ENCODE peak calls at places on chromosomes 1 and 21, in ten cellular contexts. Z is hippocampal formation, V is left ventricle myocardium inferior, U is ovary, L is neural progenitor cell, H is iPS-NIHi11, C is hepatic stellate cell, F is tibial nerve, Q is AG08396, J is NCI-H2081. R is an unnamed sample.

GRCh38 chr1:86541859-86542258 is 5.0 kb upstream of the CLCA4 start:
- DNase-seq in Z (no peak), V (no peak), U (no peak), L (no peak), H (no peak), C (no peak), F (no peak), Q (no peak), J (no peak), R (no peak)

GRCh38 chr1:14748977-14749376 is 150.5 kb downstream of the KAZN start:
- DNase-seq in Z (no peak), V (no peak), U (no peak), L (no peak), H (no peak), C (no peak), F (no peak), Q (no peak), J (no peak), R (no peak)

GRCh38 chr1:53967409-53968124 is 21.4 kb downstream of the LRRC42 start:
- DNase-seq in Z (no peak), V (no peak), U (no peak), L (no peak), H (no peak), C (no peak), F (no peak), Q (no peak), J (no peak), R (no peak)

GRCh38 chr1:100535264-100535663 is 2.7 kb upstream of the GPR88 start:
- DNase-seq in Z (no peak), V (no peak), U (no peak), L (no peak), H (no peak), C (no peak), F (no peak), Q (no peak), J (no peak), R (no peak)

GRCh38 chr1:118122234-118123004 is 62.6 kb downstream of the SPAG17 start:
- DNase-seq in Z (no peak), V (no peak), U (no peak), L (no peak), H (no peak), C (no peak), F (no peak), Q (no peak), J (no peak), R (no peak)

GRCh38 chr21:35615325-35615724 is 445.0 kb downstream of the SETD4 start:
- DNase-seq in Z (no peak), V (no peak), U (no peak), L (no peak), H (no peak), C (no peak), F (no peak), Q (no peak), J (no peak), R (no peak)

GRCh38 chr1:36115200-36115669 is 9.8 kb downstream of the COL8A2 start:
- DNase-seq in Z (no peak), V (peak; percentile 33), U (no peak), L (peak; percentile 42), H (peak; percentile 56), C (no peak), F (no peak), Q (peak; percentile 85), J (no peak), R (no peak)

GRCh38 chr1:112393634-112393976 is 2.4 kb upstream of the CTTNBP2NL start:
- DNase-seq in Z (no peak), V (no peak), U (no peak), L (no peak), H (no peak), C (no peak), F (no peak), Q (no peak), J (no peak), R (no peak)

GRCh38 chr21:46617267-46618051 is 12.6 kb upstream of the S100B start:
- DNase-seq in Z (no peak), V (no peak), U (no peak), L (no peak), H (no peak), C (no peak), F (no peak), Q (no peak), J (no peak), R (no peak)

GRCh38 chr1:50333595-50333974 is 89.7 kb downstream of the DMRTA2 start:
- DNase-seq in Z (no peak), V (peak; percentile 52), U (peak; percentile 45), L (peak; percentile 84), H (peak; percentile 94), C (peak; percentile 57), F (no peak), Q (peak; percentile 85), J (peak; percentile 67), R (peak; percentile 74)

GRCh38 chr21:32587112-32587511 is 1.8 kb upstream of the TCP10L start:
- DNase-seq in Z (no peak), V (no peak), U (no peak), L (no peak), H (no peak), C (no peak), F (no peak), Q (no peak), J (no peak), R (no peak)

GRCh38 chr1:225450491-225451191 is 22.8 kb upstream of the LBR start:
- DNase-seq in Z (no peak), V (no peak), U (peak; percentile 23), L (no peak), H (no peak), C (no peak), F (peak; percentile 11), Q (no peak), J (no peak), R (no peak)

GRCh38 chr1:210726621-210727020 is 397.9 kb downstream of the HHAT start:
- DNase-seq in Z (no peak), V (no peak), U (peak; percentile 19), L (peak; percentile 85), H (peak; percentile 70), C (no peak), F (no peak), Q (no peak), J (no peak), R (peak; percentile 24)

GRCh38 chr1:174743654-174744561 is 255.8 kb upstream of the CACYBP start:
- DNase-seq in Z (peak; percentile 51), V (no peak), U (no peak), L (peak; percentile 44), H (peak; percentile 25), C (peak; percentile 7), F (no peak), Q (peak; percentile 29), J (peak; percentile 47), R (peak; percentile 59)

GRCh38 chr1:214581785-214582184 is 21.2 kb upstream of the CENPF start:
- DNase-seq in Z (no peak), V (no peak), U (no peak), L (no peak), H (peak; percentile 16), C (no peak), F (no peak), Q (peak; percentile 46), J (no peak), R (peak; percentile 21)

GRCh38 chr1:50968021-50968883 is 1.8 kb upstream of the CDKN2C start:
- DNase-seq in Z (peak; percentile 89), V (peak; percentile 94), U (peak; percentile 94), L (peak; percentile 95), H (peak; percentile 90), C (peak; percentile 92), F (peak; percentile 82), Q (peak; percentile 96), J (peak; percentile 97), R (peak; percentile 90)

GRCh38 chr1:74363220-74363619 is 128.0 kb downstream of the TNNI3K start:
- DNase-seq in Z (peak; percentile 14), V (peak; percentile 59), U (no peak), L (no peak), H (no peak), C (no peak), F (no peak), Q (no peak), J (no peak), R (no peak)

GRCh38 chr1:92030701-92031107 is 919 bp downstream of the EPHX4 start:
- DNase-seq in Z (peak; percentile 6), V (no peak), U (no peak), L (peak; percentile 9), H (peak; percentile 5), C (no peak), F (no peak), Q (no peak), J (peak; percentile 30), R (peak; percentile 87)

GRCh38 chr1:154222918-154223317 is 2.2 kb downstream of the UBAP2L start:
- DNase-seq in Z (no peak), V (no peak), U (no peak), L (no peak), H (no peak), C (no peak), F (no peak), Q (no peak), J (no peak), R (no peak)

GRCh38 chr1:3186526-3186921 is 117.5 kb downstream of the PRDM16 start:
- DNase-seq in Z (no peak), V (peak; percentile 82), U (peak; percentile 89), L (peak; percentile 44), H (no peak), C (peak; percentile 97), F (peak; percentile 48), Q (peak; percentile 89), J (no peak), R (no peak)

GRCh38 chr21:39568380-39568779 is 44.4 kb upstream of the B3GALT5 start:
- DNase-seq in Z (no peak), V (no peak), U (no peak), L (no peak), H (no peak), C (no peak), F (no peak), Q (no peak), J (no peak), R (no peak)

GRCh38 chr1:185789846-185790735 is 55.9 kb downstream of the HMCN1 start:
- DNase-seq in Z (no peak), V (no peak), U (no peak), L (no peak), H (no peak), C (no peak), F (no peak), Q (no peak), J (no peak), R (no peak)

GRCh38 chr1:147585640-147586383 is 44.5 kb downstream of the BCL9 start:
- DNase-seq in Z (no peak), V (no peak), U (no peak), L (no peak), H (no peak), C (no peak), F (no peak), Q (no peak), J (no peak), R (no peak)

GRCh38 chr1:213051127-213051880 is at the start of gene RPS6KC1:
- DNase-seq in Z (peak; percentile 60), V (peak; percentile 86), U (peak; percentile 82), L (peak; percentile 84), H (peak; percentile 93), C (peak; percentile 86), F (peak; percentile 53), Q (peak; percentile 92), J (peak; percentile 91), R (peak; percentile 85)

GRCh38 chr1:3971981-3972380 is 71.9 kb upstream of the C1orf174 start:
- DNase-seq in Z (no peak), V (no peak), U (no peak), L (no peak), H (no peak), C (no peak), F (no peak), Q (no peak), J (no peak), R (no peak)

R was measured in LoVo.